ENCODE peak calls at places on chromosomes 11 and 22, in six cellular contexts. G, N, F, C, O and A are unnamed samples.

GRCh38 chr11:78406568-78407196 is 10.9 kb downstream of the GAB2 start:
- DNase-seq in G (no peak), C (no peak), F (no peak), O (no peak), N (no peak), A (no peak)

GRCh38 chr22:26450453-26451185 is 21.6 kb downstream of the ASPHD2 start:
- DNase-seq in O (no peak), G (no peak), C (no peak), F (no peak), N (peak), A (no peak)

GRCh38 chr11:76152086-76152658 is 54.1 kb downstream of the WNT11 start:
- DNase-seq in N (no peak), F (peak), O (peak), C (peak), G (peak), A (peak)

GRCh38 chr11:12390687-12391110 is 13.3 kb downstream of the PARVA start:
- DNase-seq in C (no peak), F (no peak), N (peak), O (no peak), G (no peak), A (no peak)

GRCh38 chr11:20336056-20336455 is 27.5 kb upstream of the HTATIP2 start:
- DNase-seq in C (no peak), F (no peak), O (no peak), N (no peak), G (no peak), A (no peak)

GRCh38 chr22:42065408-42066132 is 5.0 kb downstream of the NAGA start:
- DNase-seq in F (no peak), G (no peak), O (no peak), C (no peak), N (no peak), A (no peak)

GRCh38 chr11:46159694-46160093 is 38.4 kb upstream of the PHF21A start:
- DNase-seq in O (no peak), F (no peak), G (no peak), C (no peak), N (no peak), A (no peak)

GRCh38 chr11:9263840-9264380 is 1.2 kb downstream of the DENND5A start:
- DNase-seq in O (no peak), C (peak), F (peak), N (no peak), G (no peak), A (no peak)

GRCh38 chr11:27635567-27636037 is 64.7 kb downstream of the BDNF start:
- DNase-seq in F (no peak), G (no peak), O (no peak), N (no peak), C (no peak), A (no peak)

GRCh38 chr11:47327025-47327424 is 25.5 kb downstream of the MYBPC3 start:
- DNase-seq in N (no peak), G (no peak), C (no peak), O (no peak), F (no peak), A (no peak)

GRCh38 chr11:122750047-122750446 is 88.3 kb upstream of the CRTAM start:
- DNase-seq in O (no peak), N (no peak), C (no peak), F (no peak), G (no peak), A (no peak)

GRCh38 chr22:44218071-44218470 is 37.3 kb downstream of the PARVG start:
- DNase-seq in G (no peak), C (no peak), O (no peak), N (no peak), F (no peak), A (no peak)

GRCh38 chr11:71472941-71473792 is 20.2 kb downstream of the NADSYN1 start:
- DNase-seq in G (no peak), F (no peak), O (no peak), N (no peak), C (no peak), A (no peak)

GRCh38 chr11:127628463-127628785 is 627.9 kb upstream of the KIRREL3 start:
- DNase-seq in O (no peak), C (no peak), F (no peak), G (no peak), N (no peak), A (no peak)